ENCODE peak calls at places on chromosomes 1 and 21, in five cellular contexts. U, S, V, N and J are unnamed samples.

GRCh38 chr1:87061742-87062156 is 147.3 kb downstream of the HS2ST1 start:
- DNase-seq in V (no peak), N (peak), U (no peak), S (no peak), J (no peak)

GRCh38 chr1:14871569-14871968 is 273.1 kb downstream of the KAZN start:
- DNase-seq in N (no peak), U (no peak), S (no peak), V (no peak), J (no peak)

GRCh38 chr1:55279627-55280026 is 64.5 kb upstream of the USP24 start:
- DNase-seq in V (no peak), U (no peak), S (no peak), N (no peak), J (no peak)

GRCh38 chr21:42429021-42429420 is 25.3 kb downstream of the UBASH3A start:
- DNase-seq in U (no peak), S (no peak), V (peak), N (no peak), J (no peak)

GRCh38 chr1:85936470-85936869 is 220.1 kb downstream of the COL24A1 start:
- DNase-seq in V (no peak), N (no peak), S (no peak), U (no peak), J (no peak)

GRCh38 chr1:16984717-16985116 is 4.3 kb upstream of the MFAP2 start:
- DNase-seq in N (peak), S (no peak), V (no peak), U (no peak), J (peak)

GRCh38 chr1:48202030-48202752 is 20.3 kb upstream of the SLC5A9 start:
- DNase-seq in S (peak), V (no peak), U (peak), N (peak), J (peak)

GRCh38 chr1:43783671-43784205 is 76.4 kb downstream of the ST3GAL3 start:
- DNase-seq in S (no peak), N (peak), U (no peak), V (peak), J (no peak)

GRCh38 chr1:154775559-154776338 is 94.3 kb downstream of the KCNN3 start:
- DNase-seq in V (no peak), U (no peak), N (no peak), S (no peak), J (no peak)

GRCh38 chr1:198359024-198359653 is 181.3 kb downstream of the ATP6V1G3 start:
- DNase-seq in N (peak), V (no peak), S (no peak), U (no peak), J (no peak)

GRCh38 chr1:42311138-42311537 is 23.9 kb downstream of the FOXJ3 start:
- DNase-seq in S (no peak), U (no peak), N (no peak), V (no peak), J (no peak)

GRCh38 chr1:32199717-32200072 is 700 bp upstream of the CCDC28B start:
- DNase-seq in N (peak), S (no peak), V (peak), U (no peak), J (no peak)

GRCh38 chr21:42115136-42115683 is 44.1 kb downstream of the UMODL1 start:
- DNase-seq in V (peak), N (no peak), U (no peak), S (no peak), J (no peak)

GRCh38 chr1:32205401-32206370 is at the start of gene IQCC:
- DNase-seq in S (peak), V (peak), N (peak), U (peak), J (no peak)

GRCh38 chr1:198134252-198134651 is 22.5 kb upstream of the NEK7 start:
- DNase-seq in S (no peak), U (no peak), V (no peak), N (no peak), J (no peak)

GRCh38 chr1:225470691-225471452 is 43.0 kb upstream of the LBR start:
- DNase-seq in S (no peak), U (no peak), V (peak), N (no peak), J (no peak)

GRCh38 chr1:182761396-182762395 is 27.9 kb upstream of the NPL start:
- DNase-seq in U (no peak), V (no peak), N (no peak), S (no peak), J (no peak)

GRCh38 chr1:206769331-206769731 is 1.2 kb upstream of the IL19 start:
- DNase-seq in N (no peak), V (no peak), S (no peak), U (no peak), J (no peak)

GRCh38 chr21:36992671-36993070 is 13.8 kb upstream of the RIPPLY3 start:
- DNase-seq in V (no peak), N (no peak), S (peak), U (no peak), J (no peak)

GRCh38 chr1:58898739-58899580 is 115.1 kb upstream of the JUN start:
- DNase-seq in N (peak), U (no peak), S (no peak), V (peak), J (no peak)

GRCh38 chr1:1437904-1438376 is 2.5 kb downstream of the VWA1 start:
- DNase-seq in V (peak), S (no peak), U (peak), N (no peak), J (no peak)

GRCh38 chr1:182833271-182833670 is 5.9 kb upstream of the DHX9 start:
- DNase-seq in N (peak), U (peak), S (no peak), V (no peak), J (no peak)

GRCh38 chr1:54390655-54391054 is 15.5 kb downstream of the SSBP3 start:
- DNase-seq in S (no peak), U (no peak), V (no peak), N (no peak), J (no peak)

GRCh38 chr21:39061766-39062165 is 121.5 kb downstream of the PSMG1 start:
- DNase-seq in N (no peak), S (no peak), V (no peak), U (no peak), J (no peak)

GRCh38 chr21:37833301-37833700 is 83.0 kb downstream of the KCNJ6 start:
- DNase-seq in N (no peak), S (no peak), V (no peak), U (no peak), J (no peak)

GRCh38 chr1:154556422-154556821 is 2.0 kb downstream of the UBE2Q1 start:
- DNase-seq in N (peak), U (no peak), S (peak), V (no peak), J (no peak)

GRCh38 chr1:19414490-19414889 is 70.8 kb downstream of the CAPZB start:
- DNase-seq in U (no peak), V (no peak), N (peak), S (no peak), J (no peak)

GRCh38 chr21:37181059-37181458 is 86.1 kb downstream of the VPS26C start:
- DNase-seq in U (no peak), V (no peak), N (no peak), S (no peak), J (no peak)

GRCh38 chr1:21937372-21938121 is 437 bp upstream of the HSPG2 start:
- DNase-seq in V (peak), N (peak), U (no peak), S (peak), J (no peak)

GRCh38 chr1:51210055-51210454 is 26.0 kb upstream of the RNF11 start:
- DNase-seq in N (peak), S (no peak), U (no peak), V (no peak), J (no peak)

GRCh38 chr1:216903389-216903754 is 180.1 kb upstream of the ESRRG start:
- DNase-seq in U (peak), N (peak), S (no peak), V (no peak), J (no peak)

GRCh38 chr1:3032970-3033794 is 11.9 kb downstream of the ACTRT2 start:
- DNase-seq in V (peak), U (no peak), S (no peak), N (no peak), J (no peak)

GRCh38 chr1:5430911-5431310 is 561.3 kb downstream of the NPHP4 start:
- DNase-seq in S (no peak), V (no peak), N (no peak), U (no peak), J (no peak)

GRCh38 chr1:101005871-101006270 is 19.7 kb downstream of the DPH5 start:
- DNase-seq in N (no peak), V (no peak), S (no peak), U (no peak), J (no peak)

GRCh38 chr1:162062542-162063015 is 6.9 kb upstream of the NOS1AP start:
- DNase-seq in V (no peak), S (no peak), N (peak), U (no peak), J (peak)

GRCh38 chr1:172145231-172145651 is 275.2 kb upstream of the C1orf105 start:
- DNase-seq in V (no peak), S (no peak), N (peak), U (no peak), J (no peak)

GRCh38 chr1:36085686-36086526 is 2.0 kb downstream of the TEKT2 start:
- DNase-seq in V (no peak), N (no peak), U (no peak), S (peak), J (no peak)

GRCh38 chr1:112672009-112672408 is 2.5 kb upstream of the MOV10 start:
- DNase-seq in V (no peak), U (no peak), S (no peak), N (no peak), J (no peak)

GRCh38 chr1:70231474-70231873 is 10.3 kb downstream of the SRSF11 start:
- DNase-seq in U (no peak), S (no peak), N (no peak), V (no peak), J (no peak)

GRCh38 chr1:30714536-30715090 is 8.8 kb downstream of the MATN1 start:
- DNase-seq in N (no peak), S (no peak), V (no peak), U (no peak), J (no peak)

GRCh38 chr1:30714025-30714424 is 9.4 kb downstream of the MATN1 start:
- DNase-seq in U (no peak), N (no peak), S (no peak), V (no peak), J (no peak)

GRCh38 chr1:30715886-30716285 is 7.5 kb downstream of the MATN1 start:
- DNase-seq in U (no peak), S (no peak), N (no peak), V (peak), J (no peak)

GRCh38 chr1:30716646-30717045 is 6.7 kb downstream of the MATN1 start:
- DNase-seq in S (no peak), V (no peak), N (no peak), U (no peak), J (no peak)

DNA sequence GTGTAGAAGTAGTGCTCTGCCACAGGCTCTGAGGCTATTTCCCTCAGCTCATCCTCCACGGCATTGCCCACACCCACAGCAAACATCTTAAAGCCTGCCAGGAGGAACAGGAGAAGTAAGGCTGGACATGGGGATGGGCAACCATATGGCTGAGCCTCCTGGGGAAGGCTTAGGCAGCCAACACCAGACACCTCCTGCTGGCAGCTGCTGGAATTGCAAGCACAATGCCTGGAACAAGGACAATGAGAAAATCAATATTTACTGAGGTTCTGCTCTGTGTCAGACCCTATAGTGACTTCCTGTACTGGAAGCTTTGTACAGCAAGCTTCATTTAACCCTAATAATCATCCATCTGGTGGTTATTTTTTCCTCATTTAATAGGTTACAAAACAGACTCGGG is 8.2 kb downstream of the MATN1 start:
- DNase-seq in S (peak), N (no peak), U (no peak), V (no peak), J (no peak)
- TF ChIP-seq CTCF in S (peak), N (peak), U (peak), V (no peak), J (peak)

GRCh38 chr1:234000557-234001081 is 96.1 kb downstream of the SLC35F3 start:
- DNase-seq in V (no peak), S (no peak), U (no peak), N (no peak), J (no peak)
- TF ChIP-seq CTCF in V (no peak), S (no peak), U (no peak), N (no peak), J (no peak)

GRCh38 chr1:212290608-212291007 is 5.4 kb downstream of the PPP2R5A start:
- DNase-seq in N (no peak), S (no peak), U (no peak), V (no peak), J (no peak)

GRCh38 chr1:212287261-212287895 is 2.2 kb downstream of the PPP2R5A start:
- DNase-seq in U (no peak), V (no peak), N (no peak), S (no peak), J (no peak)

GRCh38 chr1:212286437-212287131 is 1.4 kb downstream of the PPP2R5A start:
- DNase-seq in N (peak), V (no peak), S (no peak), U (no peak), J (no peak)

GRCh38 chr1:212289262-212290077 is 4.3 kb downstream of the PPP2R5A start:
- DNase-seq in S (no peak), U (no peak), N (no peak), V (no peak), J (no peak)

DNA sequence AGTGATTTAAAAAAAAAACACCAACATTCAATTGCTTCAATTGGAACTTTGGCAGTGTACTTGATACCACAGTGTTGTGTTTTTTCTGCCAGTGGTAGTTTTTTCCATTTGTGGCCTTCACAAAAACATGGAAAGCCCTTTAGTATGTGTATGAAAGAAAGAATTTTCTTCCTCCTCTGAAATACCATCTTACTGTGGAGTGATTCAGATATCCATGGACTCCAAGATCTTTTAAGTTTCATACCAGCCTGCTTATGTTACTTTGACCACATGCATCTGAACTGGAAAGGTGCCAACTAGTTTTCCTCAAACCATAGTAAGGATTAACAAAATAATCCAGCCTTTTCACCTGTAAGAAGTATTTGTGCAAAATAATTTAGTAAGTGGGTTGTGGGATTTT is 3.4 kb downstream of the PPP2R5A start:
- DNase-seq in V (no peak), S (no peak), N (peak), U (no peak), J (no peak)
- TF ChIP-seq CTCF in V (no peak), S (no peak), N (no peak), U (no peak), J (no peak)

DNA sequence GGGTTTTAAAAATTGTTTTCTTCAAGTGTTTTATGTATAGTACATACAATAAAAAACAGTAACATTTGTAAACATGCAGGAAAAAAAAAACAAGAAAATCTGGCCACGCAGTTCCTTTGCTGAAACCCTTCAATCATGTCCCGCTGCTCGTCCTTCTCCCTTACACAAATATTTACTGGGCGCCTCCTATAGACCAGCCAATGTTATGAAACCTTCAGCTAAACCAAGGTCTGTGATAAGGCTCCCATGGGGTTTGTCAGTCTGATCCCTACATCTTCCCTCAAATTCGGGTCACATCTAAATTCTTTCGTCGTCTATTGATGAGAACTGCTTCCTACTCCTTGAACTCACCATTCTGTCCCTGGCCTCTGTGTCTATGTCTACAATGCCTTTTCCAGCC is 583.9 kb downstream of the SMYD3 start:
- DNase-seq in U (no peak), S (no peak), V (no peak), N (no peak), J (no peak)
- TF ChIP-seq CTCF in U (no peak), S (no peak), V (no peak), N (no peak), J (no peak)

DNA sequence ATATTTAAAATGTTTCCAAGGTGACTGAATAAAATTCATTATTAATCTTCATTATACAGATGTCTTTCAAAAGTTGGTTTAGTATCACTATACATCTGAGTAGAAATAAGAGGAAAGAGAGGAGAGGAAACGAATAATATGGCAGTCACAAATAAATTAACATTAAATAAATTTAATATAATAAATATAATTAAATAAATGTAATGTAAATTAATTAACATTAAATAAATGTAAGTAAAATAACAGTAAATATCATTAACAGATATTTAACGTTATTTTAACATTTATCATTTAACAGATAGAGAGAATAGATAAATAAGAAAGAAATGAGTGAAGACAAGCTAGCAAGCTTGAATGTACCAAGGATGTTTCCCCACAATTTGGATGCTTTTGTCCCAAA is 592.7 kb downstream of the NEGR1 start:
- DNase-seq in N (no peak), S (no peak), U (no peak), V (no peak), J (no peak)
- TF ChIP-seq CTCF in N (no peak), S (no peak), U (no peak), V (no peak), J (no peak)

DNA sequence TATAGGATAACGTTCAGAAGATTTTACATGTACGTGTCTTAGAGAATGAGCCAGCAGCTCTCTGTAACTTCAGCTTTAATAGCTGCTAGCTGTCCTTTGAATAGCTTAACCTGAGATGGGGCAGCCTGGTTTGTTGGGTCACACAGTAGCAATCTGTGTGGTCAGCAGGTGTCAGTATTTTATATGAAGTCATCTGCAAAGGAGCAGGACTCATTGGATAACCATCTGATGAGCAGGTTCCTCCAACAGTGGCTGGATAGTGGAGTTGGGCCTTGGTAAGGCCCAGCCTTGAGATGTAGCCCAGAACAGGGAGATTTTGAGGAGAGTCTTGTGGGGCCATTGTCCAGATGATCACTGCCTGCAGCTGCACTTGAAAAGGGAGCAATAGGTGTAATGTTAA is 6.4 kb downstream of the GSTM5 start:
- DNase-seq in V (no peak), N (no peak), S (no peak), U (no peak), J (no peak)
- TF ChIP-seq CTCF in V (peak), N (no peak), S (no peak), U (peak), J (no peak)

DNA sequence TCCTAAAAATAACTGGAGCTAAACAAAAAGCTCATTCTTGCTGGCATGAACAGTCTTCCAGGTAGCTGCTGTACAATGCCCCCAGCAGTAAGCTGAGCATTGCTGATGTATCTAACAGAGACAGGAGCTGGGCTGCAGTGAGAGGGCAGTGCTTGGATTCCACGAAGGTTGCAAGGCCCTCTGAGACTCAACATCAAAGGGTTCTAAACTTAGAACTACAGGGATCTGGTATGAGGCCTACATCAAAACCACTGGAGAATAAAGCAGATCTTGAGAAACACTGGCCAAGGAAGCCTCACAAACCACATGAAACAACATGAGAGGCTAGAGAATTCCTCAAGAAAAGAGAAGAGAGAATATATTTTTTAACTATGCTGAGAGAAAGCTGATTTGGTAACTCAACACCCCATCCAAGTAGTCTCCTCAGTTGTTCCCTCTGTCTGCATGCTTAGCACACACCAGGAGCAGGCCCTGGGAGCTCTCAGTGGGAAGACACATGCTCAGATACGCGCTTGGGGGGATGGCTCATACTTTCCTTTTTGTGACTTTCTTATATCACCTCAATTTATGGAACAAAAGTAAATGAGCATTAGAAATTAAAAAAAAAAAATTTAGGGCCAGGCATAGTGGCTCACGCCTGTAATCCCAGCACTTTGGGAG is 27.7 kb downstream of the DSTYK start:
- DNase-seq in S (no peak), V (no peak), N (peak), U (no peak), J (no peak)
- TF ChIP-seq CTCF in S (no peak), V (no peak), N (no peak), U (no peak), J (no peak)